ENCODE peak calls at places on chromosomes 4 and X, in seven cellular contexts. G is occipital lobe, D is cardiac muscle cell, Y is Ammon's horn, M is iPS DF 19.7, N is Daoy, W is AG10803. X is an unnamed sample.

GRCh38 chr4:78569291-78569821 is 17.8 kb downstream of the ANXA3 start:
- DNase-seq in Y (no peak), G (no peak), M (no peak), D (no peak), W (peak), N (peak), X (no peak)

GRCh38 chr4:173153445-173153844 is 15.2 kb upstream of the GALNT7 start:
- DNase-seq in D (no peak), M (no peak), W (no peak), G (no peak), N (no peak), Y (no peak), X (no peak)

GRCh38 chr4:156794863-156795262 is 176.7 kb downstream of the PDGFC start:
- DNase-seq in G (no peak), D (no peak), W (no peak), Y (no peak), N (no peak), M (no peak), X (no peak)

GRCh38 chr4:173013232-173013932 is 155.2 kb upstream of the GALNT7 start:
- DNase-seq in D (peak), N (peak), G (no peak), Y (peak), M (no peak), W (peak), X (peak)

GRCh38 chrX:18701621-18702361 is 5.7 kb upstream of the PPEF1 start:
- DNase-seq in M (no peak), N (peak), W (no peak), Y (no peak), D (no peak), G (no peak), X (no peak)

GRCh38 chr4:41538887-41539498 is 1.0 kb downstream of the LIMCH1 start:
- DNase-seq in D (no peak), G (peak), W (no peak), M (no peak), N (peak), Y (peak), X (no peak)

GRCh38 chr4:141540643-141541042 is 95.7 kb upstream of the IL15 start:
- DNase-seq in N (peak), W (peak), G (no peak), M (no peak), D (no peak), Y (no peak), X (no peak)

GRCh38 chr4:153222790-153223417 is 18.7 kb downstream of the TRIM2 start:
- DNase-seq in N (peak), M (no peak), W (peak), D (peak), Y (peak), G (peak), X (no peak)